ENCODE peak calls at places on chromosomes 11 and 22, in four cellular contexts. One of them, this sample, is unnamed.

GRCh38 chr22:22895776-22896445 is 8.3 kb downstream of the IGLL5 start:
- DNase-seq in CD8-positive, alpha-beta T cell: no peak
- DNase-seq in IMR-90: no peak
- DNase-seq in AG04450: no peak
- DNase-seq in this sample: no peak

GRCh38 chr22:30047364-30047738 is 32.9 kb upstream of the HORMAD2 start:
- DNase-seq in AG04450: no peak
- DNase-seq in CD8-positive, alpha-beta T cell: no peak
- DNase-seq in IMR-90: peak; percentile 25
- DNase-seq in this sample: no peak

GRCh38 chr11:15927196-15927865 is 429.0 kb downstream of the SOX6 start:
- DNase-seq in IMR-90: no peak
- DNase-seq in AG04450: no peak
- DNase-seq in CD8-positive, alpha-beta T cell: no peak
- DNase-seq in this sample: no peak

GRCh38 chr11:11192541-11192940 is 160.5 kb downstream of the CSNK2A3 start:
- DNase-seq in CD8-positive, alpha-beta T cell: no peak
- DNase-seq in AG04450: no peak
- DNase-seq in IMR-90: no peak
- DNase-seq in this sample: no peak

GRCh38 chr11:61539009-61539408 is 30.5 kb downstream of the LRRC10B start:
- DNase-seq in CD8-positive, alpha-beta T cell: no peak
- DNase-seq in IMR-90: no peak
- DNase-seq in AG04450: no peak
- DNase-seq in this sample: no peak

GRCh38 chr11:29129850-29130249 is 887.0 kb downstream of the KCNA4 start:
- DNase-seq in IMR-90: peak; percentile 65
- DNase-seq in CD8-positive, alpha-beta T cell: no peak
- DNase-seq in AG04450: no peak
- DNase-seq in this sample: no peak

GRCh38 chr11:17683378-17684161 is 35.8 kb upstream of the MYOD1 start:
- DNase-seq in CD8-positive, alpha-beta T cell: no peak
- DNase-seq in AG04450: peak; percentile 10
- DNase-seq in IMR-90: peak; percentile 66
- DNase-seq in this sample: no peak

GRCh38 chr22:29994027-29994715 is 86.1 kb upstream of the HORMAD2 start:
- DNase-seq in CD8-positive, alpha-beta T cell: no peak
- DNase-seq in AG04450: no peak
- DNase-seq in IMR-90: peak; percentile 89
- DNase-seq in this sample: no peak

GRCh38 chr11:60899021-60899936 is 7.1 kb downstream of the PRPF19 start:
- DNase-seq in AG04450: peak; percentile 24
- DNase-seq in IMR-90: peak; percentile 73
- DNase-seq in CD8-positive, alpha-beta T cell: no peak
- DNase-seq in this sample: peak; percentile 58

GRCh38 chr11:1652442-1652777 is 22.8 kb downstream of the KRTAP5-5 start:
- DNase-seq in AG04450: no peak
- DNase-seq in CD8-positive, alpha-beta T cell: no peak
- DNase-seq in IMR-90: no peak
- DNase-seq in this sample: no peak

GRCh38 chr11:43986881-43987280 is 44.4 kb downstream of the C11orf96 start:
- DNase-seq in IMR-90: no peak
- DNase-seq in CD8-positive, alpha-beta T cell: no peak
- DNase-seq in AG04450: no peak
- DNase-seq in this sample: no peak

GRCh38 chr22:48758905-48759875 is 1068.5 kb downstream of the BRD1 start:
- DNase-seq in CD8-positive, alpha-beta T cell: no peak
- DNase-seq in AG04450: no peak
- DNase-seq in IMR-90: no peak
- DNase-seq in this sample: no peak

GRCh38 chr11:74014880-74015279 is 6.0 kb upstream of the UCP3 start:
- DNase-seq in IMR-90: no peak
- DNase-seq in AG04450: no peak
- DNase-seq in CD8-positive, alpha-beta T cell: no peak
- DNase-seq in this sample: no peak

GRCh38 chr11:37952035-37952434 is 1354.0 kb upstream of the RAG2 start:
- DNase-seq in CD8-positive, alpha-beta T cell: no peak
- DNase-seq in AG04450: no peak
- DNase-seq in IMR-90: no peak
- DNase-seq in this sample: no peak

GRCh38 chr11:2166091-2166851 is 5.3 kb upstream of the INS start:
- DNase-seq in AG04450: no peak
- DNase-seq in CD8-positive, alpha-beta T cell: peak; percentile 21
- DNase-seq in IMR-90: no peak
- DNase-seq in this sample: peak; percentile 61

GRCh38 chr22:49753961-49754673 is 73.6 kb downstream of the BRD1 start:
- DNase-seq in IMR-90: no peak
- DNase-seq in AG04450: no peak
- DNase-seq in CD8-positive, alpha-beta T cell: no peak
- DNase-seq in this sample: no peak

GRCh38 chr11:64826578-64827450 is 16.5 kb upstream of the MEN1 start:
- DNase-seq in AG04450: no peak
- DNase-seq in CD8-positive, alpha-beta T cell: no peak
- DNase-seq in IMR-90: no peak
- DNase-seq in this sample: no peak

GRCh38 chr11:17744151-17744940 is 9.8 kb downstream of the KCNC1 start:
- DNase-seq in AG04450: no peak
- DNase-seq in IMR-90: peak; percentile 34
- DNase-seq in CD8-positive, alpha-beta T cell: no peak
- DNase-seq in this sample: no peak

GRCh38 chr11:75454987-75455386 is 22.0 kb upstream of the KLHL35 start:
- DNase-seq in CD8-positive, alpha-beta T cell: no peak
- DNase-seq in AG04450: no peak
- DNase-seq in IMR-90: no peak
- DNase-seq in this sample: no peak

GRCh38 chr11:65505434-65506315 is 6.8 kb downstream of the MALAT1 start:
- DNase-seq in CD8-positive, alpha-beta T cell: no peak
- DNase-seq in AG04450: no peak
- DNase-seq in IMR-90: peak; percentile 52
- DNase-seq in this sample: no peak

GRCh38 chr22:41932353-41932752 is 5.7 kb upstream of the TNFRSF13C start:
- DNase-seq in CD8-positive, alpha-beta T cell: no peak
- DNase-seq in IMR-90: no peak
- DNase-seq in AG04450: no peak
- DNase-seq in this sample: no peak

DNA sequence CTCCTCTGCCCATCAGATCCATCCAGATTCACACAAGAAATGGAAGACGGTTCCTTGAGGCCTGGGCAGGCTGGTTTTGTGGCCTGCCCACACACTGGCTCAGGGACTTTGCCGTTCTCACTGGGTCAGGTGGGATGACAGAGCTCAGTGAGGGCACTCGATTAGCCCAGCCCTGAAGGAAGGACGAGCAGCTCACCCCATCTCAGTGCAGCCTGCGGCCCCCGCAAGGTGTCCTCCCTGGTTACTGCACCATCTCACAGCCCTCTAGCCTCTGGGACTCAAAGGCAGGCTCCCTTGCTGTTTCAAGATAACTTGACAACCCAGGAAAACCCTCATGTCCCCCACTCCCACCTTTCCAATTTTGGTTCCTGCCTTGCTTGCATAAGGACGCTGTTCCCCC is 4.2 kb downstream of the SLC16A8 start:
- DNase-seq in CD8-positive, alpha-beta T cell: no peak
- DNase-seq in AG04450: no peak
- DNase-seq in IMR-90: no peak
- DNase-seq in this sample: no peak
- TF ChIP-seq CTCF in CD8-positive, alpha-beta T cell: no peak
- TF ChIP-seq CTCF in AG04450: no peak
- TF ChIP-seq CTCF in IMR-90: no peak
- TF ChIP-seq CTCF in this sample: no peak

GRCh38 chr11:45486461-45486860 is 179.0 kb downstream of the CHST1 start:
- DNase-seq in AG04450: no peak
- DNase-seq in CD8-positive, alpha-beta T cell: no peak
- DNase-seq in IMR-90: no peak
- DNase-seq in this sample: no peak

GRCh38 chr11:45483361-45483760 is 182.1 kb downstream of the CHST1 start:
- DNase-seq in AG04450: no peak
- DNase-seq in CD8-positive, alpha-beta T cell: no peak
- DNase-seq in IMR-90: no peak
- DNase-seq in this sample: no peak

GRCh38 chr11:45482331-45482730 is 183.1 kb downstream of the CHST1 start:
- DNase-seq in AG04450: no peak
- DNase-seq in IMR-90: no peak
- DNase-seq in CD8-positive, alpha-beta T cell: no peak
- DNase-seq in this sample: no peak

GRCh38 chr11:45484326-45484725 is 181.1 kb downstream of the CHST1 start:
- DNase-seq in AG04450: no peak
- DNase-seq in IMR-90: no peak
- DNase-seq in CD8-positive, alpha-beta T cell: no peak
- DNase-seq in this sample: no peak

GRCh38 chr11:45485070-45485716 is 180.2 kb downstream of the CHST1 start:
- DNase-seq in AG04450: no peak
- DNase-seq in CD8-positive, alpha-beta T cell: no peak
- DNase-seq in IMR-90: no peak
- DNase-seq in this sample: no peak
- TF ChIP-seq CTCF in AG04450: no peak
- TF ChIP-seq CTCF in CD8-positive, alpha-beta T cell: no peak
- TF ChIP-seq CTCF in IMR-90: no peak
- TF ChIP-seq CTCF in this sample: no peak

DNA sequence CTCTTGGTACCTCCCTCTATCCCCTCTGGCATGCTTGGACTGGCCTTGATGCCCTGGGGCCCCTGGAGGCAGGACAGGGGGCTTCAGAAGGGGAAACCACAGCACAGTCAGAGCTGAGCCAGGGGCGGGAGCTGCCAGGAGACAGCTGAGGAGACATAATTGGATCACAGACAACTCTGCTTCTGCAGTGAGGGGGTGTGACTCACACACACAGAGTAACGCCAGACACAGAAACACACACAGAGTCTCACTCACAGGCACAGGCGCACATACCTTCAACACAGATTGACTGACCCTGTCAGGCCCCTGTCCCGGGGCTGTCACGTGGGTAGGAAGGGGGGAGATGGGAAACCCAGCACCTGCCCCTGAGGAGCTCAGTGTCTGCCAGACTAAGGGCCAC is 20.6 kb downstream of the STARD10 start:
- DNase-seq in CD8-positive, alpha-beta T cell: no peak
- DNase-seq in IMR-90: peak; percentile 93
- DNase-seq in AG04450: peak; percentile 57
- DNase-seq in this sample: no peak
- TF ChIP-seq CTCF in CD8-positive, alpha-beta T cell: no peak
- TF ChIP-seq CTCF in IMR-90: no peak
- TF ChIP-seq CTCF in AG04450: no peak
- TF ChIP-seq CTCF in this sample: no peak

GRCh38 chr11:100682247-100682969 is 4.7 kb upstream of the ARHGAP42 start:
- DNase-seq in IMR-90: peak; percentile 46
- DNase-seq in AG04450: no peak
- DNase-seq in CD8-positive, alpha-beta T cell: no peak
- DNase-seq in this sample: no peak
- TF ChIP-seq CTCF in IMR-90: peak; percentile 62
- TF ChIP-seq CTCF in AG04450: peak; percentile 63
- TF ChIP-seq CTCF in CD8-positive, alpha-beta T cell: no peak
- TF ChIP-seq CTCF in this sample: peak; percentile 28